ENCODE peak calls at places on chromosomes 2 and 18, in seven cellular contexts. K is psoas muscle, E is fibroblast of mammary gland, H is cardiac fibroblast, U is AG10803, W is mucosa of descending colon, F is foreskin fibroblast. Y is an unnamed sample.
A peak's percentile ranks its signal among the peaks of the same experiment; 100 is the strongest.

GRCh38 chr2:167294031-167294774 is 405.9 kb downstream of the XIRP2 start:
- DNase-seq in K (peak; percentile 18), E (peak; percentile 28), H (peak; percentile 52), U (no peak), W (peak; percentile 58), F (peak; percentile 58), Y (peak; percentile 26)

GRCh38 chr2:17644997-17645715 is 104.7 kb downstream of the VSNL1 start:
- DNase-seq in K (no peak), E (peak; percentile 57), H (peak; percentile 49), U (peak; percentile 22), W (no peak), F (peak; percentile 78), Y (peak; percentile 43)

GRCh38 chr2:195406886-195407603 is 250.0 kb upstream of the SLC39A10 start:
- DNase-seq in K (no peak), E (no peak), H (no peak), U (no peak), W (no peak), F (no peak), Y (no peak)

GRCh38 chr2:230692760-230693159 is 19.9 kb upstream of the CAB39 start:
- DNase-seq in K (no peak), E (peak; percentile 38), H (peak; percentile 56), U (no peak), W (no peak), F (peak; percentile 77), Y (peak; percentile 58)

GRCh38 chr2:119352357-119352756 is 14.3 kb downstream of the C2orf76 start:
- DNase-seq in K (no peak), E (no peak), H (no peak), U (no peak), W (no peak), F (no peak), Y (peak; percentile 5)

GRCh38 chr2:20614201-20615045 is 36.5 kb downstream of the HS1BP3 start:
- DNase-seq in K (peak; percentile 73), E (peak; percentile 35), H (no peak), U (peak; percentile 17), W (peak; percentile 42), F (peak; percentile 54), Y (no peak)

GRCh38 chr18:77250501-77250925 is 865 bp downstream of the GALR1 start:
- DNase-seq in K (no peak), E (no peak), H (no peak), U (no peak), W (no peak), F (peak; percentile 5), Y (no peak)

GRCh38 chr2:128593518-128594272 is 275.0 kb upstream of the HS6ST1 start:
- DNase-seq in K (no peak), E (no peak), H (no peak), U (no peak), W (no peak), F (no peak), Y (peak; percentile 12)

GRCh38 chr2:112923237-112923966 is 12.4 kb downstream of the IL37 start:
- DNase-seq in K (no peak), E (no peak), H (no peak), U (no peak), W (no peak), F (peak; percentile 5), Y (peak; percentile 27)

GRCh38 chr2:182456784-182457183 is 29.9 kb upstream of the PDE1A start:
- DNase-seq in K (no peak), E (peak; percentile 11), H (peak; percentile 15), U (peak; percentile 50), W (no peak), F (no peak), Y (peak; percentile 37)

GRCh38 chr2:38602136-38602731 is 494 bp downstream of the HNRNPLL start:
- DNase-seq in K (no peak), E (no peak), H (no peak), U (peak; percentile 11), W (peak; percentile 65), F (peak; percentile 51), Y (no peak)

GRCh38 chr2:64700133-64700809 is 46.6 kb upstream of the SERTAD2 start:
- DNase-seq in K (no peak), E (peak; percentile 75), H (peak; percentile 83), U (peak; percentile 72), W (no peak), F (peak; percentile 66), Y (peak; percentile 51)

GRCh38 chr2:215138466-215138865 is at the start of gene ABCA12:
- DNase-seq in K (no peak), E (no peak), H (no peak), U (no peak), W (no peak), F (no peak), Y (no peak)
- H3K4me3 ChIP-seq in K (no peak within 1 kb of the TSS), E (no peak within 1 kb of the TSS), H (no peak within 1 kb of the TSS), U (no peak within 1 kb of the TSS), W (no peak within 1 kb of the TSS), F (no peak within 1 kb of the TSS), Y (no peak within 1 kb of the TSS)

GRCh38 chr18:1806884-1807615 is 764.3 kb downstream of the METTL4 start:
- DNase-seq in K (no peak), E (no peak), H (no peak), U (no peak), W (no peak), F (no peak), Y (no peak)
- TF ChIP-seq CTCF in K (no peak), E (no peak), H (no peak), U (no peak), W (no peak), F (no peak), Y (no peak)

GRCh38 chr2:75608684-75609333 is 37.8 kb upstream of the MRPL19 start:
- DNase-seq in K (peak; percentile 38), E (peak; percentile 55), H (peak; percentile 60), U (peak; percentile 43), W (peak; percentile 68), F (peak; percentile 80), Y (peak; percentile 54)
- H3K4me3 ChIP-seq in K (peak overlapping the region; percentile 35), E (peak overlapping the region; percentile 35), H (peak overlapping the region; percentile 28), U (peak overlapping the region; percentile 50), W (no peak overlapping the region), F (peak overlapping the region; percentile 14), Y (peak overlapping the region; percentile 51)

GRCh38 chr2:75597949-75598348 is 37.2 kb upstream of the EVA1A start:
- DNase-seq in K (no peak), E (no peak), H (no peak), U (no peak), W (no peak), F (no peak), Y (no peak)
- TF ChIP-seq CTCF in K (no peak), E (no peak), H (no peak), U (no peak), W (no peak), F (no peak), Y (no peak)

DNA sequence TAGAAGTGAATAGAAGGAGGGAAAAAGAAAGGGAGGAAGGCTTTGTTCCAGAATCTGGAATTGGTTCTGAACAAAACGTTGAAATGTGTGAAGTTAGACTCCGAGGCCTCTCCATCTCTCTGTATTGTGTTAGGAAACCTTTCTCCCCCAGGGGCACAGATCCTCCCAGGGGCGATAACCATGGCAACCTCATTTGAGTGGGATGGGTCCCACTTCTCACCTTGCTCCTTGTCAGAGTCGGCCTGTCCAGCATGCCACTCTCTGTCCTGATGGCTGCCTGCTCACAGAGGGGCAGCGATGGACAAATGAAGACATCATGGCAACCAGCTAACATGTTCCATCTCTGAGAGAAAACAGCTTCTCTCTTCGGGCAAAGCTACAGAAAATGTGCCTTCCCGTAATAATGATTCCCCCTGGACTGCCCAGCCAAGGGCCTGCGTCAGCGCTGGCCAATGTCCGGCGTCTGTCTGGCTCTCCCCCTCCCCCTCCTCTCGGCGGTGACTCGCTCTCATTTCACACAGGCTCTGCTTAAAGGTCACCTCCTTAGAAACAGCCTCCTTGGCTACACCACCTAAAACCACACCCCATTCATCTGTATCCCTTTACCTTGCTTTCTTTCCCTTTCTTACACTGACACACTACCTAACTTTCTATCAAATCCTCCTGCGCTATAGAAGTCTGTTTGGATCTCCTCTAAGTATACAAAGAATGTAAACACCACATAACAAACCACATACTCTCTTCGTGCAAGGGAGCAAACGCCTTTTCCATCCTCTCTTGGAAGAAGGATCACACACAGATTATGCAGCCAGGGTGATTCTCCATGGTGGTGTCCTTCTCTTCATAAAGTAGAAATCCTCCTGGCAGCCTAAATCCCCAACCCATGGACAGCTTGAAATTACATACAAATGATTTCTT is 32.1 kb upstream of the TTC39C start:
- DNase-seq in K (peak; percentile 76), E (peak; percentile 82), H (peak; percentile 78), U (peak; percentile 37), W (no peak), F (peak; percentile 85), Y (peak; percentile 82)
- H3K4me3 ChIP-seq in K (no peak overlapping the region), E (peak overlapping the region; percentile 9), H (no peak overlapping the region), U (no peak overlapping the region), W (no peak overlapping the region), F (no peak overlapping the region), Y (no peak overlapping the region)

GRCh38 chr2:79040967-79041582 is 15.6 kb downstream of the REG3G start:
- DNase-seq in K (no peak), E (peak; percentile 0), H (no peak), U (no peak), W (no peak), F (no peak), Y (no peak)
- TF ChIP-seq CTCF in K (peak; percentile 26), E (no peak), H (no peak), U (no peak), W (no peak), F (no peak), Y (no peak)

DNA sequence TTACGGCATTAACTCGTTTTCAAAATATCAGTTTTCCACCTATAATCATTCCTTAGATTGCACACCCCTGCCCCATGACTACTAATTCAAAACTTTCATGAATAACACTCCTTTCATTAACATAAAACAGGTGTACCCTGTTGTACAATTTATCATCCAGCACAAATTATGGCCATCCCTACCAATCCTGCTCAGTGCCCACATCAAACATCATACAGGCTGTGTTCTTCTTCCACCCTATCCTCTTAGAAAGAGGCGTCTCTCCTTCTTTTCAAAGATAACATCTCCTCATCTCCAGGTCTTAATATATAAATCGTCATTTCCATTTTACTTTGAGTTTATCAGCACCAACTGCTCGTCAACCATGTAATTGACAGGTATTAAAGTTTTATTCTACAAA is 67.6 kb downstream of the SLC66A3 start:
- DNase-seq in K (no peak), E (no peak), H (no peak), U (no peak), W (no peak), F (no peak), Y (no peak)
- H3K4me3 ChIP-seq in K (no peak overlapping the region), E (no peak overlapping the region), H (no peak overlapping the region), U (no peak overlapping the region), W (no peak overlapping the region), F (no peak overlapping the region), Y (no peak overlapping the region)

GRCh38 chr18:7926526-7926925 is 359.4 kb downstream of the PTPRM start:
- DNase-seq in K (no peak), E (no peak), H (no peak), U (no peak), W (no peak), F (no peak), Y (no peak)
- TF ChIP-seq CTCF in K (peak; percentile 60), E (peak; percentile 10), H (no peak), U (no peak), W (no peak), F (no peak), Y (no peak)

Y was measured in fibroblast of the aortic adventitia.